ENCODE peak calls at places on chromosome 7, in ten cellular contexts. N is H54, C is GM12892, Q is NB4, F is A549, Y is breast epithelium, S is tibial nerve, J is uterus, D is body of pancreas, K is ovary. B is an unnamed sample.

GRCh38 chr7:46687203-46687602 is 766.1 kb upstream of the IGFBP3 start:
- DNase-seq in S (no peak), Y (no peak), Q (no peak), F (no peak), D (no peak), K (no peak), N (no peak), C (no peak), J (no peak), B (no peak)

GRCh38 chr7:18760046-18760445 is 264.5 kb downstream of the HDAC9 start:
- DNase-seq in Y (no peak), J (no peak), D (no peak), F (no peak), C (no peak), N (no peak), Q (no peak), K (no peak), S (no peak), B (no peak)

GRCh38 chr7:68892211-68892610 is 706.1 kb upstream of the AUTS2 start:
- DNase-seq in C (no peak), S (no peak), D (no peak), K (no peak), Y (no peak), F (peak), N (peak), Q (no peak), J (no peak), B (no peak)

GRCh38 chr7:8147004-8147403 is 115.0 kb downstream of the ICA1 start:
- DNase-seq in Q (no peak), C (no peak), N (no peak), D (no peak), J (no peak), Y (no peak), F (no peak), K (no peak), S (no peak), B (no peak)

GRCh38 chr7:157019718-157020451 is 9.4 kb upstream of the MNX1 start:
- DNase-seq in S (no peak), D (no peak), Q (no peak), F (no peak), J (no peak), K (no peak), N (no peak), C (no peak), Y (no peak), B (peak)

GRCh38 chr7:103594186-103594585 is 148.2 kb upstream of the SLC26A5 start:
- DNase-seq in F (no peak), D (no peak), Q (no peak), N (no peak), Y (no peak), J (no peak), S (no peak), K (no peak), C (no peak), B (no peak)

GRCh38 chr7:98202367-98203195 is 8.7 kb upstream of the BHLHA15 start:
- DNase-seq in N (no peak), F (no peak), K (no peak), S (no peak), J (no peak), D (no peak), C (peak), Q (peak), Y (no peak), B (no peak)

GRCh38 chr7:105339404-105340316 is 49.1 kb downstream of the SRPK2 start:
- DNase-seq in Q (no peak), J (no peak), C (no peak), Y (no peak), K (no peak), S (no peak), N (no peak), D (peak), F (no peak), B (no peak)

GRCh38 chr7:146700015-146700560 is 583.5 kb downstream of the CNTNAP2 start:
- DNase-seq in F (no peak), D (no peak), N (no peak), J (no peak), S (no peak), C (no peak), K (no peak), Y (no peak), Q (no peak), B (no peak)

GRCh38 chr7:95772298-95772770 is at the start of gene DYNC1I1:
- DNase-seq in Q (peak), C (peak), J (peak), K (peak), N (peak), S (peak), D (peak), Y (peak), F (peak), B (peak)
- TF ChIP-seq POLR2A in Q (no peak), C (no peak), J (no peak), K (no peak), N (peak), S (peak), D (peak), Y (no peak), F (no peak), B (no peak)

DNA sequence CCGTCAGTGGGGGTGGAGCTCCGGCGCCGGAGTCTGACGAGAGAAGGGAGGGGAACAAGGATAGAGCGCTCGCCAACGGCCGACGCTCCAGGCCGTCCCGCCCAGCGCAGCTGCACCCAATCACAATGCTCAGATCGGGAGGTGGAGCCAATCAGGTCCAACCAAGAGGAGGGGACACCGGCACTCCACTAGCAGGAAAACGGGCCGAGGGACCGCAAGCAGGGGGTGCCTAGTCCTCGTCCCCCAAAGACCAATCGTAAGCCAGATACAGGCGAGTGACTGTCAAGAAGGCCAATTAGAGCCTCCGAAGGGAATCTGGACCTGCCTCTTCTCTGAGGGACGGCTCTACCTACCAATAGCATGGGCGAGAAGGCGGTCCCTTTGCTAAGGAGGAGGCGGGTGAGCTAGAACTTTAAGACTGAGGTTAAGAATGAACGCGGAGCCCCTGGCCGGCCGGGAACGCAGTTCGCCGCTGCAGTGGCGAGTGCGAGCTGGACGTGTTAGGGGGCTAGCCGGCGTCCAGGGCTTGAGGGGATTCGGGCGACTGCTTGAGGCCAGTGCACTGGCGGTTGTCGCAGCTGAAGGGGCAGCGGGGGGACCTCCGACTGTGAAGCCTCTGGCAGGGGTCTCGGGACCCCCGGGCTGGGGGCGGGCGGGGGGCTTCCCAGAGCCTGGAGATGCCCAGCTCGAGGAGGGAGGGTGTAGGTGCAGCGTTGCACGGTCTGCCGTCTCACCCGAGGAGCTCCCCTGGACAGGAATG is at the start of gene FBXO24:
- DNase-seq in Y (peak), C (peak), D (peak), S (peak), Q (peak), J (peak), K (peak), F (peak), N (peak), B (peak)
- TF ChIP-seq POLR2A in Y (no peak), C (no peak), D (no peak), S (peak), Q (peak), J (peak), K (no peak), F (peak), N (peak), B (no peak)

DNA sequence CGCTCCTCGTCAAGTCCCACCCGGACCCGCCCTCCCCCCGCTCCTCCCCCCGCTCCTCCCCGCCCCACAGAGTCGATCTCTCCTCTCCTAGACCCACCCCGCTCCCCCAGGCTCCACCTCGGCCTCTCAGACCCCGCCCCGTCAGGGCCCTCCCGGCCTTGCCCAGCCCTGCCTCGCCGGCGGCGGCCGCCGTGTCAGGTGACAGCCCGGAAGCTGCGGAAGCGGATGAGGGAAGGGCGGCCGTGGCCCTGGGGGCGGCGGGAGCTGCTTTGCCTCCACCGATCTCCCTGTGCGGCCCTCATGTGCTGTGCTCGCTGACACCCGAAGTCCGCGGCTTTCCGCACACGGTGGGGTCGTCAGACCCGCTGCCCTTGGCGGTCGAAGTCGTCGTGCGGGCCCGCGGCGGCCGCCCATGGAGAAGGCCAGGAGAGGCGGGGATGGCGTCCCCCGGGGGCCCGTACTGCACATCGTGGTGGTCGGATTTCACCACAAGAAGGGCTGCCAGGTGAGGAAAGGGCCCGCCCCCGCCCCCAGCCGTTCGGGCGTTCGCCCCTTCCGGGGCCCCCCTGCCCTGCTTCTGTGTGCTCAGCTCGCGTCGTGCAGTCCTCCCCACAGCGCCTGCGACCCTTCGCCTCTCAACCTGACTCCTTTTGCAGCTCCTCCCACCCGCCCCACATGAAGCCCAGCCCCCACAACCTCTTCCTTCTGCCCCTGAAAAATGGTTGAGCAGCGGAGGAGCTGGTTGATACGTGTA is at the start of gene AVL9:
- DNase-seq in F (peak), N (peak), C (peak), D (peak), K (peak), Q (peak), J (peak), Y (peak), S (peak), B (peak)
- TF ChIP-seq POLR2A in F (peak), N (peak), C (peak), D (peak), K (peak), Q (peak), J (peak), Y (peak), S (peak), B (peak)

GRCh38 chr7:92697414-92697813 is 107.2 kb upstream of the FAM133B start:
- DNase-seq in N (no peak), D (no peak), C (no peak), K (no peak), J (no peak), Y (no peak), F (no peak), S (no peak), Q (no peak), B (no peak)
- TF ChIP-seq POLR2A in N (no peak), D (no peak), C (no peak), K (no peak), J (no peak), Y (no peak), F (no peak), S (no peak), Q (no peak), B (no peak)

GRCh38 chr7:4774804-4775280 is 581 bp upstream of the AP5Z1 start:
- DNase-seq in C (no peak), N (no peak), Y (peak), F (no peak), J (no peak), D (peak), Q (peak), K (peak), S (no peak), B (peak)

GRCh38 chr7:4772306-4772705 is 3.1 kb upstream of the AP5Z1 start:
- DNase-seq in C (no peak), Q (no peak), J (no peak), Y (no peak), N (no peak), F (no peak), D (no peak), K (no peak), S (no peak), B (peak)

GRCh38 chr7:4776160-4776623 is 769 bp downstream of the AP5Z1 start:
- DNase-seq in J (no peak), K (no peak), N (no peak), D (no peak), Y (no peak), C (no peak), F (no peak), Q (no peak), S (no peak), B (no peak)

GRCh38 chr7:4774007-4774406 is 1.4 kb upstream of the AP5Z1 start:
- DNase-seq in Q (no peak), F (no peak), S (no peak), N (no peak), C (no peak), J (no peak), D (no peak), Y (no peak), K (no peak), B (no peak)

GRCh38 chr7:4775281-4776159 is at the start of gene AP5Z1:
- DNase-seq in Q (peak), C (peak), J (peak), F (peak), N (peak), S (peak), Y (peak), K (peak), D (peak), B (peak)
- TF ChIP-seq POLR2A in Q (peak), C (peak), J (peak), F (peak), N (peak), S (peak), Y (peak), K (peak), D (peak), B (peak)

DNA sequence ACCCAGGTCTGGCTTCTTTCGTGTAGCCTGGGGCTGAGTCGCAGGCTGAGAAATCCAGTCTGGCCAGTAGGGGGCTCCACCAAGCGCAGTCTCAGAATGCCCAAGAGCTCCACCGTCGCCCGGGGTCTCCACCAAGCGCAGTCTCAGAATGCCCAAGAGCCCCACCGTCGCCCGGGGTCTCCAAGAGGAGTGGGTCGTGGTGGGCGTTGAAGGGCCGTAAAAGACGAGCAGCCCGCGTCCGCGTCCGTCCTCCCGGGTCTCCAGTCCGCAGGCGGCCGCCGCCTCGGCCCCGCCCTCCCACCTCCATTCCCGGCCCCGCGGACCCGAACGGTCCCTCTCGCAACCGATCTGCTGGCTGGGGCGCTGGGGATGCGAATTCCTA is 890 bp upstream of the ZYX start:
- DNase-seq in K (peak), C (peak), Y (peak), F (peak), J (peak), Q (peak), D (peak), N (peak), S (peak), B (peak)
- TF ChIP-seq POLR2A in K (peak), C (no peak), Y (no peak), F (no peak), J (no peak), Q (no peak), D (no peak), N (peak), S (no peak), B (no peak)

DNA sequence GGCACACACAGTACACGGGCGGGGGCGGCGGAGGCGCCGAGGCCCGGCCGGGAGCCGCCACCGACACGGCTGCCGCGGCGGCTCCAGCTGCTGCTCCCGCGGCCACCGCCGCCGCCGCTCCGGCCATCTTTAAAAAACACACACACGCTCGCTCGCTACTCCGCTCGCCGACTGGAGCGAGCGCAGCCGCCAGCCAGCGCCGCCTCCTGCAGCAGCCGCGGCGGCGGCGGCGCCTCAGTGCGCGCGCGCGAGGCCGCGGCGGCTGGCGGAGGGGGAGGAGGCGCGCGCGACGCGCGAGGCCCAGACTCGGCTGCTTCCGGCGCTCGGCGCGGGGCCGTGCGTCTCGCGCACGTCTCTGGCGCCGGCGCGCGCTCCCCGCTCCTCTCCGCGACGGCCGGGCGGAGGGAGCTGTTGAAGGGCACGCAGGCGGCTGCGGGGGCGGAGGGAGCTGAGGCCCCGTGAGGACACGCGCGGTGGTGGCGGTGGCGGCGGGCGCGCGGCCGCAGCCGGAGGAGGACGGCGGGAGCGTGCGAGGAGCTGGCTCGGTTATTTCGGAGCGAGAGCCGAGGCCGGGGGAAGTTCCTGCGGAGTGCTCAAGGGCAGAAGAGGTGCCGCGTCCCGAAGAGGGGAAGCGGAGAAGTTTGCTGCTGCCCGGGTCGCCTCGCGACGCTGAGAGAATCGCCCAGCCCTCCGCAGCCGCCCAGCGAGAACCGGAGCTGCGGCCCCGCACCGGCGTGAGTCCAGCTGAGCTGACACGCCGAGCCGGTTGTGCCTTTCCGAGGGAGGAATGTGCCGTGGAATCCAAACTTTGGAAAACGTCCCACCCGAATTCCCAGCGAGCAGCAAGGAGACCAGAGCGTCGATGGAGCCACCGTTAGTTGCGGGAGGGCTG is at the start of gene KDM7A:
- DNase-seq in Y (peak), D (peak), S (peak), J (peak), C (peak), N (peak), F (peak), Q (peak), K (peak), B (peak)
- TF ChIP-seq POLR2A in Y (no peak), D (peak), S (peak), J (peak), C (peak), N (peak), F (peak), Q (peak), K (peak), B (peak)

B was measured in upper lobe of left lung.